ENCODE peak calls at places on chromosomes 16 and 17, in ten cellular contexts. G, I, S, M, P, N, U, K, A and X are unnamed samples.
A peak's percentile ranks its signal among the peaks of the same experiment; 100 is the strongest.

GRCh38 chr16:1530883-1531637 is 2.4 kb upstream of the TMEM204 start:
- DNase-seq in U (no peak), S (no peak), K (peak; percentile 93), N (peak; percentile 85), P (no peak), M (no peak), A (no peak), I (peak; percentile 47), G (no peak), X (no peak)

GRCh38 chr16:14302399-14303181 is 231.5 kb downstream of the MRTFB start:
- DNase-seq in G (no peak), K (no peak), A (no peak), I (no peak), U (peak; percentile 45), M (peak; percentile 45), P (peak; percentile 72), N (peak; percentile 65), S (no peak), X (no peak)

GRCh38 chr16:70801611-70802010 is 653 bp upstream of the VAC14 start:
- DNase-seq in S (no peak), G (no peak), I (no peak), N (no peak), K (no peak), A (no peak), P (peak; percentile 62), M (no peak), U (no peak), X (no peak)

GRCh38 chr17:51391992-51392654 is 131.8 kb downstream of the UTP18 start:
- DNase-seq in G (no peak), I (no peak), P (no peak), S (no peak), U (no peak), K (no peak), N (no peak), A (no peak), M (no peak), X (no peak)

GRCh38 chr17:58421711-58422110 is 4.4 kb upstream of the RNF43 start:
- DNase-seq in G (no peak), A (no peak), U (no peak), M (no peak), P (peak; percentile 27), K (no peak), S (no peak), I (no peak), N (no peak), X (no peak)

GRCh38 chr17:48543854-48544355 is 1.0 kb downstream of the HOXB2 start:
- DNase-seq in M (no peak), A (no peak), G (no peak), S (no peak), N (peak; percentile 75), U (no peak), K (no peak), I (no peak), P (no peak), X (peak; percentile 28)

GRCh38 chr17:57294629-57295501 is 38.5 kb downstream of the MSI2 start:
- DNase-seq in S (peak; percentile 66), M (no peak), U (no peak), P (peak; percentile 55), G (no peak), A (peak; percentile 44), K (no peak), I (no peak), N (no peak), X (no peak)

GRCh38 chr16:24734382-24734781 is 4.9 kb downstream of the TNRC6A start:
- DNase-seq in K (peak; percentile 37), M (no peak), N (no peak), S (peak; percentile 61), G (no peak), U (no peak), I (no peak), P (no peak), A (no peak), X (no peak)

GRCh38 chr16:2009791-2010510 is at the start of gene ZNF598:
- DNase-seq in A (peak; percentile 84), G (peak; percentile 69), U (peak; percentile 90), I (peak; percentile 85), M (peak; percentile 62), K (no peak), S (peak; percentile 69), N (peak; percentile 91), P (peak; percentile 91), X (peak; percentile 83)

GRCh38 chr17:77607606-77608005 is 350.9 kb upstream of the TNRC6C start:
- DNase-seq in N (no peak), A (no peak), M (no peak), I (no peak), K (no peak), P (no peak), S (no peak), U (no peak), G (no peak), X (no peak)

GRCh38 chr17:59311051-59311468 is 20.4 kb upstream of the YPEL2 start:
- DNase-seq in K (no peak), A (peak; percentile 63), M (peak; percentile 34), G (peak; percentile 64), S (peak; percentile 23), P (peak; percentile 80), N (no peak), U (no peak), I (peak; percentile 61), X (no peak)

GRCh38 chr16:72012607-72013006 is 4.1 kb downstream of the DHODH start:
- DNase-seq in S (no peak), I (no peak), A (no peak), M (no peak), U (no peak), P (no peak), N (no peak), K (no peak), G (no peak), X (no peak)

GRCh38 chr16:72013888-72014538 is 5.5 kb downstream of the DHODH start:
- DNase-seq in K (no peak), I (no peak), U (no peak), S (peak; percentile 3), M (no peak), G (no peak), A (no peak), N (no peak), P (no peak), X (no peak)

GRCh38 chr16:72013389-72013788 is 4.8 kb downstream of the DHODH start:
- DNase-seq in K (no peak), N (no peak), A (no peak), M (no peak), I (peak; percentile 21), S (peak; percentile 42), G (no peak), P (no peak), U (no peak), X (no peak)

GRCh38 chr16:72009779-72010178 is 1.2 kb downstream of the DHODH start:
- DNase-seq in A (no peak), U (no peak), G (no peak), I (no peak), S (no peak), K (no peak), M (no peak), P (no peak), N (no peak), X (no peak)

DNA sequence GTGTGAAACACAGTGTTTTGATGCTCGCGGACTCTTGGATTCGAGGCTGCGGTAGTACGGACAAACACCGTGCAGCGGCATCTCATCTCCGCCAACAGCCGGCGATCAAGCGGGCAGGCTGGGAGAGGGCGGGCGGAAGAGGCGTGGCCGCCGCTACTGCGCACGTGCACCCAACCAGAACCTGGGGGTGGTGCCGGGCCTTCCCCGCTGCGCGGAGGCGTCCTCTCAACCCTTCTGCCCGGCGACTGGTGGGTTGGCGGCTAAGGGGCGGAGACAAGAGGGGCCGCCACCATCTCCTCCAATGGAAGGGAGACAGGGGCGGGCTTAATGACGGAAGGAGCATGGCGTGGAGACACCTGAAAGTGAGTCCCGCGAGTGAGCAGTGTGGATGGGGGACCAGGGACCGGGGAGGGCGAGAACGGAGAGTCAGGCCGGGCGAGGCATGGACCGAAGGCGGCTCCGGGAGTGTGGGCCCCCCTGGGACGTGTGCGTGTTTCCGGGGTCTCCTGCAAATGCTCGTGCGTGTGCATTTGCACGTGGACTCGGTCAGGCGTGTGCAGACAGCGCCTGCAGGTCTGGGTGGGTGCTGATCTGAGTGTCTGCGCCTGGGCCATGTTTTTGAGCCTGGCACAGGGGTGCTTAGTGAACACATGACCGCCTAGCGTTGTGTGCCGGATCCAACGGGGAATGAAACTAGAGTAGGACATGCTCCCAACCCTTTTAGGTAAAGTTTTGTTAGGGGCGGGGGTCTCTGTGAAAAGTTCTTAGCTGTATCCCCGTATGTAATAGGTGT is at the start of gene DHODH:
- DNase-seq in K (peak; percentile 89), N (peak; percentile 99), G (peak; percentile 99), I (peak; percentile 98), P (peak; percentile 99), M (peak; percentile 94), S (peak; percentile 94), A (peak; percentile 99), U (peak; percentile 98), X (peak; percentile 92)
- TF ChIP-seq CTCF in K (no peak), N (peak; percentile 33), G (no peak), I (no peak), P (no peak), M (no peak), S (no peak), A (no peak), U (no peak), X (no peak)

GRCh38 chr16:56743840-56744239 is 13.9 kb downstream of the NUP93 start:
- DNase-seq in G (no peak), U (no peak), M (no peak), N (no peak), A (no peak), S (peak; percentile 30), P (peak; percentile 57), K (no peak), I (no peak), X (no peak)
- TF ChIP-seq CTCF in G (no peak), U (no peak), M (no peak), N (no peak), A (no peak), S (no peak), P (no peak), K (no peak), I (no peak), X (no peak)

DNA sequence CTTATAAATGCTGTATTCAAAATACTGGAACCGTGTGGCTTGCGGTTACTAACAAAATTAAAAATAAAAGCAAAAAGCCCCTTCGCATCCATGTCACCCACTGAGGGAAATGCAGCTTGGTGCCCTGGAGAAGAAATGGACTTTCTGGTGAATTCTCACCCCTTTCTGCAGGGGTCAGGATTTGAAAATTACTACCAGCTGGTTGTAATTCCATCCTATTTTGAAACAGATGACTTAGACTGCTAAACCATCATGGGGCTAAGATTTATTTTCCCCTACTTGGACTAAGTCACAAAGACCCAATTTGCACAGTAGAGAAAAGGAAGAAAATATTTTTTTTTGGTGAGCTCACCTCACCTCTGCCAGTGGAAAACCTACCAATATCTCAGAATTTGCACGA is 111.4 kb upstream of the MYOCD start:
- DNase-seq in A (no peak), M (no peak), P (no peak), G (no peak), N (no peak), I (no peak), U (no peak), K (peak; percentile 10), S (no peak), X (no peak)
- TF ChIP-seq CTCF in A (no peak), M (no peak), P (no peak), G (no peak), N (no peak), I (no peak), U (no peak), K (peak; percentile 9), S (no peak), X (no peak)

DNA sequence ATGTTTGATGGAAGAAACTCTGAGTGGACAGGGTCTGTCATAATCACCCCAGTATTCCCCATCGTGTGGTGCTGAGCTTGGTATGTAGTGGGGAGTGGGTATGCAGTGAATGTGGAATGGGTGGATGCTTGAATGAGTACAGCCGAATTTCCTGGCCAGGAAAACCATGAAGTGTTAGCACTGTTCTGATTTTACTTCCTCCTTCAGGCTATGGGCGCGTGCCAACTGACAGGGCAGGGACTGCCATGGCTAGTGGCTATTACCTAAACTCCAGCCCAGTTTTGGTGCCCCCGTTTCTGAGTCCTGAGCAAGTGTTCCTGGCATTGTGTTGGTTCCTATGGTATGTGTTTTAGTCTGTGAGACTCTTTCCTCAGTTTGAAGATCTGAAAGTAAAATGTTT is 48.6 kb downstream of the PRKCA start:
- DNase-seq in P (no peak), I (peak; percentile 72), G (no peak), A (no peak), N (no peak), K (no peak), S (no peak), M (no peak), U (peak; percentile 83), X (no peak)
- TF ChIP-seq CTCF in P (no peak), I (no peak), G (no peak), A (no peak), N (no peak), K (no peak), S (no peak), M (no peak), U (no peak), X (no peak)